ENCODE peak calls at places on chromosomes 13 and 19, in four cellular contexts. X is stimulated activated CD4-positive, alpha-beta T cell treated with anti-CD3 and anti-CD28 coated beads, Interleukin-2, amount 100 ng/mL, for 48 hours; A is kidney tubule cell; O is stimulated activated CD8-positive, alpha-beta memory T cell treated with anti-CD3 and anti-CD28 coated beads, Interleukin-2, amount 100 ng/mL, for 1 hour. Y is an unnamed sample.
A peak's percentile ranks its signal among the peaks of the same experiment; 100 is the strongest.

GRCh38 chr19:29172302-29172701 is 40.6 kb downstream of the UQCRFS1 start:
- DNase-seq in X (no peak), A (no peak), O (no peak), Y (no peak)

GRCh38 chr13:113815151-113816058 is 48.5 kb downstream of the GAS6 start:
- DNase-seq in X (peak; percentile 25), A (no peak), O (no peak), Y (no peak)

GRCh38 chr19:38090561-38090960 is 133.5 kb downstream of the DPF1 start:
- DNase-seq in X (no peak), A (no peak), O (no peak), Y (no peak)

GRCh38 chr13:58994778-58995177 is 1169.0 kb downstream of the DIAPH3 start:
- DNase-seq in X (no peak), A (peak; percentile 8), O (no peak), Y (no peak)

GRCh38 chr13:51913421-51914136 is 51.8 kb downstream of the CCDC70 start:
- DNase-seq in X (no peak), A (no peak), O (no peak), Y (no peak)

GRCh38 chr19:2550431-2551171 is 74.7 kb downstream of the GADD45B start:
- DNase-seq in X (no peak), A (no peak), O (no peak), Y (no peak)

GRCh38 chr19:16521715-16522289 is 20.4 kb downstream of the CHERP start:
- DNase-seq in X (no peak), A (no peak), O (no peak), Y (no peak)

GRCh38 chr13:41361501-41361900 is 50.4 kb downstream of the NAA16 start:
- DNase-seq in X (no peak), A (no peak), O (no peak), Y (no peak)

GRCh38 chr19:48623556-48624066 is 4.3 kb downstream of the SPHK2 start:
- DNase-seq in X (no peak), A (no peak), O (no peak), Y (no peak)

GRCh38 chr13:91506759-91507158 is 108.3 kb downstream of the GPC5 start:
- DNase-seq in X (no peak), A (no peak), O (no peak), Y (no peak)

GRCh38 chr13:74248477-74248876 is 114.3 kb upstream of the KLF12 start:
- DNase-seq in X (no peak), A (no peak), O (no peak), Y (no peak)

GRCh38 chr19:58123354-58123753 is 25.3 kb upstream of the ZSCAN18 start:
- DNase-seq in X (no peak), A (no peak), O (no peak), Y (no peak)

GRCh38 chr13:75402787-75403186 is 79.2 kb downstream of the TBC1D4 start:
- DNase-seq in X (no peak), A (peak; percentile 28), O (no peak), Y (no peak)

GRCh38 chr19:8269724-8270123 is 38.4 kb downstream of the CD320 start:
- DNase-seq in X (no peak), A (no peak), O (no peak), Y (no peak)

GRCh38 chr13:84431646-84432045 is 549.4 kb upstream of the SLITRK1 start:
- DNase-seq in X (no peak), A (peak; percentile 6), O (no peak), Y (no peak)

GRCh38 chr13:47211106-47211505 is 314.3 kb upstream of the HTR2A start:
- DNase-seq in X (no peak), A (peak; percentile 44), O (no peak), Y (no peak)

GRCh38 chr19:31070676-31071075 is 278.6 kb downstream of the TSHZ3 start:
- DNase-seq in X (no peak), A (no peak), O (no peak), Y (no peak)